ENCODE peak calls at places on chromosomes 2 and 18, in nine cellular contexts. F is body of pancreas, W is HFFc6, U is heart left ventricle, C is heart right ventricle, A is brain microvascular endothelial cell, M is astrocyte of the spinal cord, V is HCT116, K is OCI-LY7. J is an unnamed sample.

GRCh38 chr2:195456765-195457164 is 200.3 kb upstream of the SLC39A10 start:
- DNase-seq in M (no peak), W (no peak), F (no peak), V (no peak), U (no peak), K (no peak), C (no peak), A (no peak), J (no peak)

GRCh38 chr2:160584972-160585494 is 91.4 kb upstream of the RBMS1 start:
- DNase-seq in C (no peak), W (no peak), U (no peak), F (peak), M (no peak), K (no peak), A (no peak), V (no peak), J (no peak)

GRCh38 chr2:238927746-238928519 is 80.0 kb downstream of the TWIST2 start:
- DNase-seq in K (no peak), C (no peak), V (no peak), W (no peak), U (no peak), F (no peak), A (no peak), M (no peak), J (no peak)

GRCh38 chr18:78962098-78962497 is 17.5 kb upstream of the SALL3 start:
- DNase-seq in W (no peak), A (no peak), M (no peak), K (no peak), F (no peak), V (no peak), U (no peak), C (no peak), J (no peak)

GRCh38 chr2:128293870-128294455 is 24.7 kb downstream of the HS6ST1 start:
- DNase-seq in A (no peak), K (no peak), V (no peak), W (no peak), F (no peak), M (no peak), C (no peak), U (no peak), J (no peak)

GRCh38 chr2:9590635-9591034 is 35.0 kb upstream of the ADAM17 start:
- DNase-seq in C (no peak), U (no peak), M (no peak), V (no peak), A (no peak), F (no peak), W (no peak), K (no peak), J (no peak)

GRCh38 chr2:17845806-17846205 is 29.5 kb downstream of the MSGN1 start:
- DNase-seq in K (no peak), F (no peak), V (no peak), M (no peak), W (no peak), U (no peak), C (no peak), A (no peak), J (no peak)

GRCh38 chr18:10225300-10225699 is 229.1 kb upstream of the APCDD1 start:
- DNase-seq in A (no peak), M (no peak), W (no peak), F (no peak), V (no peak), U (no peak), C (no peak), K (no peak), J (no peak)

GRCh38 chr18:23689616-23690504 is 607 bp downstream of the LAMA3 start:
- DNase-seq in K (no peak), C (no peak), W (no peak), V (no peak), F (no peak), U (no peak), A (no peak), M (no peak), J (no peak)

GRCh38 chr2:221787561-221787960 is 215.5 kb upstream of the EPHA4 start:
- DNase-seq in V (no peak), C (no peak), K (no peak), M (no peak), F (no peak), A (no peak), W (no peak), U (no peak), J (no peak)

GRCh38 chr2:238573916-238574315 is 147.2 kb downstream of the ASB1 start:
- DNase-seq in V (no peak), A (no peak), K (no peak), F (peak), W (no peak), C (no peak), M (no peak), U (no peak), J (no peak)

GRCh38 chr2:1891147-1891546 is 146.8 kb upstream of the PXDN start:
- DNase-seq in K (no peak), C (peak), M (no peak), A (no peak), U (no peak), W (no peak), F (no peak), V (no peak), J (no peak)

GRCh38 chr2:107730898-107731297 is 95.8 kb upstream of the RGPD4 start:
- DNase-seq in F (no peak), W (no peak), V (no peak), K (no peak), U (no peak), A (no peak), M (no peak), C (no peak), J (no peak)

GRCh38 chr2:215660687-215661086 is 224.8 kb upstream of the FN1 start:
- DNase-seq in F (peak), M (peak), V (no peak), U (no peak), W (peak), K (no peak), A (peak), C (no peak), J (no peak)

GRCh38 chr18:76903386-76903785 is 81.0 kb downstream of the ZNF236 start:
- DNase-seq in A (no peak), V (no peak), F (no peak), U (no peak), C (no peak), M (no peak), W (no peak), K (no peak), J (no peak)

GRCh38 chr2:181904022-181904632 is 12.6 kb downstream of the ITPRID2 start:
- DNase-seq in F (no peak), A (peak), W (peak), C (peak), V (no peak), U (no peak), M (peak), K (peak), J (no peak)

GRCh38 chr2:100935372-100935752 is 66.7 kb upstream of the RPL31 start:
- DNase-seq in V (no peak), U (no peak), K (no peak), W (peak), M (peak), F (no peak), C (no peak), A (peak), J (no peak)

GRCh38 chr2:167292430-167293171 is 404.3 kb downstream of the XIRP2 start:
- DNase-seq in U (peak), K (no peak), F (peak), W (peak), M (peak), A (peak), C (peak), V (peak), J (peak)

GRCh38 chr2:144834954-144835633 is 315.2 kb upstream of the ZEB2 start:
- DNase-seq in M (peak), W (peak), C (peak), V (no peak), K (no peak), A (peak), F (peak), U (peak), J (no peak)

GRCh38 chr18:55318864-55319516 is 269.0 kb downstream of the TCF4 start:
- DNase-seq in V (no peak), U (no peak), C (no peak), K (no peak), F (no peak), W (peak), M (peak), A (no peak), J (no peak)

GRCh38 chr2:11160731-11161455 is 5.6 kb downstream of the SLC66A3 start:
- DNase-seq in K (peak), A (no peak), W (no peak), C (no peak), U (no peak), F (no peak), M (no peak), V (no peak), J (no peak)

GRCh38 chr2:104583791-104584190 is 270.1 kb upstream of the POU3F3 start:
- DNase-seq in F (no peak), A (no peak), C (no peak), V (no peak), W (no peak), U (no peak), M (no peak), K (no peak), J (no peak)

GRCh38 chr18:61980355-61980754 is 87.5 kb upstream of the RNF152 start:
- DNase-seq in A (no peak), M (no peak), W (no peak), V (no peak), C (no peak), K (no peak), U (no peak), F (no peak), J (no peak)

GRCh38 chr2:38626326-38627031 is 23.8 kb upstream of the HNRNPLL start:
- DNase-seq in F (no peak), U (no peak), A (no peak), C (no peak), V (no peak), W (no peak), M (no peak), K (peak), J (no peak)

GRCh38 chr2:215870986-215871385 is 142.4 kb downstream of the MREG start:
- DNase-seq in C (no peak), V (peak), U (no peak), A (no peak), M (no peak), W (no peak), K (peak), F (no peak), J (no peak)

GRCh38 chr2:217484046-217484445 is 518.7 kb downstream of the TNS1 start:
- DNase-seq in W (no peak), V (no peak), K (no peak), M (no peak), F (no peak), C (no peak), A (no peak), U (no peak), J (no peak)

GRCh38 chr2:37085731-37086147 is 1.4 kb downstream of the GPATCH11 start:
- DNase-seq in F (no peak), U (no peak), W (peak), A (peak), M (peak), V (no peak), K (no peak), C (no peak), J (no peak)

GRCh38 chr2:121532894-121533293 is 2.2 kb downstream of the RNU4ATAC start:
- DNase-seq in A (no peak), W (no peak), K (no peak), F (peak), M (no peak), U (no peak), V (peak), C (no peak), J (no peak)

GRCh38 chr2:233082222-233082933 is 22.2 kb downstream of the INPP5D start:
- DNase-seq in K (peak), A (no peak), C (no peak), M (no peak), W (no peak), F (no peak), U (no peak), V (no peak), J (no peak)

GRCh38 chr2:111168528-111168929 is 47.8 kb downstream of the BCL2L11 start:
- DNase-seq in A (peak), V (peak), U (no peak), M (peak), F (peak), W (peak), C (peak), K (peak), J (no peak)

GRCh38 chr2:12205086-12205485 is 458.7 kb downstream of the LPIN1 start:
- DNase-seq in F (no peak), V (no peak), W (no peak), A (no peak), C (no peak), U (no peak), M (no peak), K (no peak), J (no peak)

GRCh38 chr2:12201369-12201768 is 454.9 kb downstream of the LPIN1 start:
- DNase-seq in W (no peak), K (no peak), U (no peak), C (no peak), V (no peak), F (peak), M (no peak), A (no peak), J (no peak)

GRCh38 chr2:12202301-12202700 is 455.9 kb downstream of the LPIN1 start:
- DNase-seq in M (peak), W (peak), F (no peak), C (no peak), K (no peak), V (no peak), U (no peak), A (peak), J (no peak)

GRCh38 chr2:12203528-12203927 is 457.1 kb downstream of the LPIN1 start:
- DNase-seq in W (no peak), K (no peak), U (no peak), V (no peak), F (no peak), C (no peak), A (no peak), M (no peak), J (no peak)

GRCh38 chr2:12202702-12203101 is 456.3 kb downstream of the LPIN1 start:
- DNase-seq in F (peak), W (peak), K (no peak), V (no peak), A (peak), M (peak), U (peak), C (peak), J (no peak)
- TF ChIP-seq CTCF in F (no peak), W (no peak), K (no peak), V (no peak), A (peak), M (no peak), U (no peak), C (no peak), J (no peak)

GRCh38 chr2:119389615-119390306 is 23.0 kb downstream of the DBI start:
- DNase-seq in C (peak), U (no peak), M (peak), K (no peak), W (peak), F (peak), V (no peak), A (peak), J (no peak)

GRCh38 chr2:119383410-119384140 is 16.8 kb downstream of the DBI start:
- DNase-seq in F (peak), M (no peak), V (no peak), U (no peak), A (no peak), K (peak), C (no peak), W (no peak), J (no peak)

GRCh38 chr2:119384971-119385370 is 18.2 kb downstream of the DBI start:
- DNase-seq in W (no peak), A (no peak), M (no peak), F (no peak), C (no peak), K (no peak), U (no peak), V (no peak), J (no peak)

GRCh38 chr2:119385465-119385864 is 18.7 kb downstream of the DBI start:
- DNase-seq in M (no peak), F (no peak), K (no peak), V (no peak), A (no peak), C (no peak), U (no peak), W (no peak), J (no peak)

DNA sequence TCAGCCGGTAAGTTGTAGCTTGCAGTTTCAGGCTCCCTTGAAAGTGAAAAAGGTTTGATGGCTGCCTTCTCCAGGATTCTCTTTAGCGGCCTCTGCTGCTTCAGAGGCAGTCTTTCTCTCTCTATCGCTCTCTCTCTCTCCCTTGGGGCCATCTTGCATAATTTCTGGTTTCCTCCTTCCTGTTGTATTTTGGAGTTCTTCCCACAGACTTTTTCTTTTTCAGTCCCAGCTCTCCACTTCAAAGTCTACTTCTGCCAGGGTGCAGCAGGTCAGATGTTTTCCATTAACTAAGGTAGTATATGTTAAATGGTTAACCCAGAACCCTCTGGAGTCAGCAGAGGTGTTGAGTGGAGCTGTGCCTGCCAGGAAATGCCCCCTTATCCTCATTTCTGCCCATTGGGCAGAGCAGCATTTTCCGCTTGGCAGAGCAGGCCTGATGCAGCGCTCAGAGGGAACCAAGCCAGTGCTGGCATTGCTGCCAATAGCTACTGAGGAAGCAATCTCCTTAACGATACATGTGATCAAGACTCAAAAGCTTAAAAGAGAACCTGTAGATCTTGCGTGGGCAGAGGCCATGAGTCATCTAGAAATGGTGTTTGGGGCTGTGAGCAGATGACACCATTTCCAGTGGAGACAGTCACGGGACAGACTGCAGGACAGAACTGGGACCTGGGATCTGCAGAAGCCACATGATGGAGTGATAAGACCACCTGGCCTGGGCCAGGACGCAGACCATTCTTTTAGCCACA is 20.8 kb downstream of the DBI start:
- DNase-seq in W (peak), V (no peak), A (peak), K (no peak), C (peak), U (peak), M (peak), F (peak), J (no peak)
- TF ChIP-seq CTCF in W (no peak), V (no peak), A (peak), K (peak), C (peak), U (no peak), M (peak), F (no peak), J (no peak)

GRCh38 chr18:13222371-13223281 is 4.1 kb downstream of the LDLRAD4 start:
- DNase-seq in U (peak), A (no peak), K (no peak), C (peak), M (peak), V (no peak), F (peak), W (no peak), J (no peak)

GRCh38 chr18:13223341-13224148 is 5.0 kb downstream of the LDLRAD4 start:
- DNase-seq in W (no peak), A (no peak), F (peak), K (no peak), V (no peak), C (peak), U (peak), M (no peak), J (no peak)

GRCh38 chr18:13220326-13220991 is 1.9 kb downstream of the LDLRAD4 start:
- DNase-seq in M (peak), A (no peak), K (no peak), C (peak), U (no peak), V (no peak), F (peak), W (no peak), J (no peak)

GRCh38 chr18:13219576-13219975 is 1.0 kb downstream of the LDLRAD4 start:
- DNase-seq in A (no peak), F (no peak), V (no peak), M (no peak), K (no peak), U (no peak), W (no peak), C (no peak), J (no peak)

DNA sequence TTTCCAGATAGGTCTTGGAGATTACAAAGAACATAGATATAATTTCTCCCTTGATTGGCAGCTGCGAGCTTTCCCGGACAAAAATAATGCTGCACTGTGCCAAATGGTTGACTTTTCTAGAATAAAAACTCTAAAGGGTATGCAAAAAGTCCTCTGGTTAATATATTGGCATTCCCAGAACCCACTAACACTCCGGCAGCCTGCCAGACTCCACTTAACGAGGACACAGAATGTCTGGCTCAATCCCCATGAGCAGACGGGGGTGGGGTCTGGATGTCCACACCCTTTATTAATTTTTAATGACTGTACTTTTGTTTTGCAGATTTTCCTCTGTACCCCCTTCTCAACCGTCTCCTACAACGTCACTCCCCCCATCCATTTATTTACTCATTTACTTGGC is 3.3 kb downstream of the LDLRAD4 start:
- DNase-seq in W (no peak), U (peak), K (no peak), M (peak), F (peak), V (no peak), C (peak), A (no peak), J (no peak)
- TF ChIP-seq CTCF in W (no peak), U (no peak), K (no peak), M (no peak), F (no peak), V (no peak), C (no peak), A (no peak), J (no peak)

GRCh38 chr2:151239624-151240023 is 22.0 kb downstream of the RBM43 start:
- DNase-seq in V (no peak), C (no peak), M (no peak), K (no peak), F (no peak), U (no peak), W (no peak), A (no peak), J (no peak)
- TF ChIP-seq CTCF in V (no peak), C (no peak), M (no peak), K (no peak), F (no peak), U (no peak), W (no peak), A (no peak), J (no peak)

GRCh38 chr2:177683473-177684069 is 291.0 kb downstream of the AGPS start:
- DNase-seq in F (no peak), A (no peak), U (no peak), C (no peak), M (no peak), K (no peak), V (no peak), W (no peak), J (no peak)
- TF ChIP-seq CTCF in F (no peak), A (no peak), U (no peak), C (no peak), M (no peak), K (no peak), V (no peak), W (no peak), J (no peak)